ENCODE peak calls at places on chromosomes 11 and 22, in ten cellular contexts. Z, X, K, I, D, S, L, Q, Y and J are unnamed samples.

GRCh38 chr22:39287076-39287743 is 32.2 kb downstream of the RPL3 start:
- DNase-seq in Y (no peak), D (no peak), Z (peak), S (no peak), I (peak), K (no peak), Q (no peak), L (no peak), X (no peak), J (no peak)

GRCh38 chr22:29994027-29994715 is 86.1 kb upstream of the HORMAD2 start:
- DNase-seq in Y (peak), S (no peak), Z (peak), D (no peak), X (no peak), I (no peak), Q (no peak), K (no peak), L (no peak), J (peak)

GRCh38 chr22:25202290-25202921 is 2.7 kb downstream of the CRYBB3 start:
- DNase-seq in K (peak), Z (peak), D (peak), Q (no peak), S (peak), I (no peak), Y (peak), X (peak), L (peak), J (peak)

GRCh38 chr11:123197711-123198110 is 2.7 kb upstream of the CLMP start:
- DNase-seq in K (peak), X (no peak), S (no peak), Y (peak), Z (peak), D (no peak), I (no peak), L (peak), Q (no peak), J (no peak)

GRCh38 chr11:132589802-132590201 is 942.5 kb downstream of the OPCML start:
- DNase-seq in X (no peak), L (no peak), S (no peak), Q (no peak), I (no peak), Z (no peak), Y (no peak), K (no peak), D (no peak), J (no peak)

GRCh38 chr22:20020533-20021195 is at the start of gene TANGO2:
- DNase-seq in K (peak), Q (peak), I (peak), L (peak), Y (peak), D (peak), X (peak), S (peak), Z (peak), J (peak)

GRCh38 chr22:24944224-24944937 is 2.1 kb downstream of the LHFPL7 start:
- DNase-seq in Z (no peak), K (no peak), I (no peak), Y (no peak), L (no peak), X (no peak), Q (no peak), S (no peak), D (no peak), J (no peak)

GRCh38 chr11:28903716-28904115 is 795.5 kb downstream of the METTL15 start:
- DNase-seq in Q (no peak), D (no peak), X (no peak), Z (no peak), I (no peak), S (no peak), Y (peak), L (no peak), K (no peak), J (peak)

GRCh38 chr22:46224044-46224746 is 25.9 kb downstream of the CDPF1 start:
- DNase-seq in S (no peak), I (no peak), L (no peak), D (no peak), Z (no peak), K (no peak), Q (no peak), Y (no peak), X (no peak), J (no peak)

GRCh38 chr11:17633279-17633986 is 85.9 kb upstream of the MYOD1 start:
- DNase-seq in L (no peak), S (no peak), Y (no peak), D (peak), X (no peak), Q (no peak), Z (no peak), K (no peak), I (no peak), J (no peak)

GRCh38 chr11:44988981-44989635 is 38.4 kb upstream of the TP53I11 start:
- DNase-seq in S (no peak), L (no peak), X (no peak), D (no peak), K (no peak), Z (no peak), Q (no peak), Y (no peak), I (no peak), J (no peak)

GRCh38 chr22:46672731-46673130 is 52.5 kb downstream of the GRAMD4 start:
- DNase-seq in X (no peak), S (no peak), L (no peak), Q (peak), K (no peak), D (no peak), I (no peak), Y (no peak), Z (peak), J (no peak)

GRCh38 chr22:38513063-38513462 is 7.0 kb upstream of the DDX17 start:
- DNase-seq in Y (no peak), L (peak), S (no peak), X (peak), Q (no peak), D (no peak), I (peak), K (no peak), Z (no peak), J (no peak)

GRCh38 chr11:125072210-125072960 is 9.3 kb downstream of the SLC37A2 start:
- DNase-seq in Q (no peak), Z (no peak), S (no peak), Y (no peak), D (peak), X (no peak), I (peak), K (no peak), L (no peak), J (no peak)

GRCh38 chr22:26045855-26046254 is 123.4 kb upstream of the SEZ6L start:
- DNase-seq in Q (no peak), Z (no peak), I (no peak), K (no peak), S (no peak), X (no peak), L (no peak), Y (no peak), D (no peak), J (no peak)

GRCh38 chr11:104365676-104366075 is 201.7 kb upstream of the PDGFD start:
- DNase-seq in I (no peak), D (no peak), S (no peak), L (no peak), Z (no peak), Y (peak), Q (no peak), K (no peak), X (no peak), J (no peak)

GRCh38 chr11:95035316-95035715 is 10.3 kb downstream of the KDM4E start:
- DNase-seq in X (no peak), I (no peak), L (no peak), Z (no peak), K (no peak), Q (no peak), Y (no peak), S (no peak), D (no peak), J (no peak)

GRCh38 chr11:11416917-11417316 is 63.9 kb upstream of the CSNK2A3 start:
- DNase-seq in Q (no peak), Y (peak), S (no peak), I (no peak), X (no peak), D (no peak), Z (peak), L (no peak), K (peak), J (peak)

GRCh38 chr22:22141771-22142591 is 102.6 kb upstream of the VPREB1 start:
- DNase-seq in K (no peak), Q (no peak), S (no peak), L (no peak), Z (no peak), Y (no peak), D (no peak), X (no peak), I (no peak), J (no peak)

GRCh38 chr22:45720875-45721378 is 49.3 kb downstream of the ATXN10 start:
- DNase-seq in S (no peak), X (no peak), D (no peak), K (no peak), Q (no peak), Z (no peak), I (no peak), L (no peak), Y (peak), J (no peak)

GRCh38 chr11:46912526-46913150 is 5.7 kb downstream of the LRP4 start:
- DNase-seq in Z (no peak), L (no peak), S (no peak), X (peak), I (no peak), D (no peak), Q (no peak), K (no peak), Y (peak), J (no peak)

GRCh38 chr11:15119352-15119751 is 4.6 kb downstream of the INSC start:
- DNase-seq in Y (no peak), X (no peak), S (no peak), I (no peak), K (no peak), Z (no peak), D (no peak), L (no peak), Q (no peak), J (no peak)

GRCh38 chr22:19244600-19245352 is 46.7 kb downstream of the CLTCL1 start:
- DNase-seq in L (no peak), I (no peak), K (no peak), D (no peak), X (no peak), Y (no peak), Q (no peak), Z (no peak), S (no peak), J (no peak)

GRCh38 chr11:32012066-32012465 is 78.8 kb upstream of the RCN1 start:
- DNase-seq in S (no peak), Q (no peak), K (no peak), Y (no peak), D (no peak), X (no peak), Z (no peak), I (no peak), L (no peak), J (no peak)

GRCh38 chr11:32418836-32419235 is 16.5 kb downstream of the WT1 start:
- DNase-seq in Y (no peak), X (no peak), K (no peak), L (no peak), S (no peak), Z (peak), D (no peak), Q (no peak), I (no peak), J (no peak)

DNA sequence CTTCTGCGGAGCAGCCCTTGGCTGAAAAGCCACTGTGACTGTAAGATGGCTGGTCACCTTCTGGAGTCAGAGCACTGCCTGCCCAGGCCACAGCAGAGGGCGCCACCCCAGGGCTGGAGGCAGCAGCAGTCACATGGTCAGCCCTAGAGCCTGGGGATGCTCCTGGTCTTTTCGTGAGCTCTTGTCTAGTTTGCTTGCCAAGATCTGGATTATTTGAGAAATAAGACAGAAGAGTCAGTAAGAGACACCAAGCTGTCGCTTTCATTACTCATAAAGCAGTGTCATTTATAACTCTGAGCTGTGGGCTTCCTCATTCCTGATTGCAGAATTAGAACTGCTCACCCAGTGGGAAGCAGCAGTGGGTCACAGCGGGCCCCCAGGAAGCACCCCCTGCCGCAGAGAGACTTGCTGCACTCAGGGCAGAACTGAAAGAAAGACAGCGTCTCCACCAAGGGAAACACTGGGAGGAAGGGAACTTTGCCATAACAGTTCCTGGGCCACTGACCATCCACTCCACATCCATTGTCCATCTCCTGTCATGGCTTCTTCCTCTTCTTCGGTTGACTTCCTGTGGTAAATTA is 56.7 kb downstream of the PPP6R2 start:
- DNase-seq in I (peak), Y (no peak), D (no peak), K (no peak), X (peak), Z (peak), S (peak), Q (peak), L (peak), J (no peak)
- TF ChIP-seq CTCF in I (peak), Y (peak), D (peak), K (peak), X (no peak), Z (peak), S (peak), Q (peak), L (peak), J (peak)

DNA sequence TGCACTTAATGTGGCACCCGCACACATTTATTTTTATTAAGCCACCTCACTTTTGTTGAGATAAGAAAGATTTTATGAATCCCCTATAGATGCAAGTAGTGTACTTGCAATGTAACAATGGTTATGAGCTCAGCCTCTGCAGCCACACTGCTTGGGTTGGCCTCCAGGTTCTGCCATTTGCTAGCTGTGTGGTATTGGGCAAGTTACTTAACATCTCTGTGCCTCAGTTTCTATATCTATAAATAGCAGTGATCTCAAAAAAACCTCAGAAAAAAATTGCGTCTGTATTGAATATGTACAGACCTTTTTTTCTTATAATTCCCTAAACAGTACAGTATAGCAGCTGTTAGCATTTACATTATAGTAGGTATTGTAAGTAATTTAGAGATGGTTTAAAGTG is 10.0 kb downstream of the CUL5 start:
- DNase-seq in K (no peak), Y (no peak), L (no peak), I (no peak), X (no peak), S (no peak), Q (no peak), Z (no peak), D (no peak), J (no peak)
- TF ChIP-seq CTCF in K (no peak), Y (no peak), L (no peak), I (no peak), X (no peak), S (no peak), Q (no peak), Z (no peak), D (no peak), J (no peak)

GRCh38 chr22:43817402-43817801 is 5.3 kb upstream of the EFCAB6 start:
- DNase-seq in I (no peak), Q (no peak), L (no peak), K (no peak), D (no peak), Y (no peak), Z (no peak), X (no peak), S (no peak), J (no peak)

GRCh38 chr22:43811777-43812148 is 342 bp downstream of the EFCAB6 start:
- DNase-seq in K (no peak), L (peak), Q (no peak), X (no peak), Z (peak), S (no peak), I (no peak), D (no peak), Y (peak), J (no peak)

GRCh38 chr22:43814264-43814663 is 2.2 kb upstream of the EFCAB6 start:
- DNase-seq in K (no peak), S (no peak), Z (no peak), Q (no peak), I (no peak), L (no peak), D (no peak), Y (no peak), X (no peak), J (no peak)

GRCh38 chr22:43812149-43812842 is at the start of gene EFCAB6:
- DNase-seq in L (peak), I (peak), X (peak), Q (peak), Y (peak), Z (peak), S (peak), K (peak), D (peak), J (peak)

GRCh38 chr22:43812890-43813289 is 785 bp upstream of the EFCAB6 start:
- DNase-seq in D (no peak), Q (no peak), S (no peak), K (no peak), L (no peak), X (no peak), I (no peak), Y (no peak), Z (no peak), J (no peak)
- TF ChIP-seq CTCF in D (no peak), Q (no peak), S (no peak), K (no peak), L (no peak), X (no peak), I (no peak), Y (no peak), Z (no peak), J (no peak)

GRCh38 chr11:10076458-10077141 is 217.4 kb downstream of the SBF2 start:
- DNase-seq in S (no peak), D (no peak), I (no peak), K (no peak), L (peak), Z (peak), Y (peak), Q (no peak), X (peak), J (peak)
- TF ChIP-seq CTCF in S (no peak), D (peak), I (peak), K (peak), L (peak), Z (peak), Y (peak), Q (peak), X (peak), J (peak)

DNA sequence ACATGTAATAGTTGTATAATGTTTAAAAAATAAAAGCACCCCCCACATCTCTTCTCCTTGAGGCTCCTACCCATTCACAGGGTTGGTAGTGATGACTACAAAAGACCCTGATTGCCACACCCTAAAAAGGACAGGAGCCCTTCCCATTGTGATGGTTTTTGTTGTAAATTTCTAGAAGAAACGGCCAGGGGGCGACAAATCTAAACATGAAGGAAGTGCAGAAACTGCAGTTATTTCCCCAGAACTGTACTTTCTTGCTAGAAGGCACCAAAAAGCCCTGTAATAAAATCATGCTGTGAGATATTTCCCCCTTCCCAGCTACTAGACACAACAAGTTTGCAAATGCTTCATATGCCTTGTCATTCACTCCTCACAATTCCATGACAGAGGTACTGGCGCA is 10.8 kb downstream of the PRR5L start:
- DNase-seq in X (peak), L (peak), D (no peak), S (no peak), K (no peak), Y (peak), Q (no peak), Z (peak), I (no peak), J (no peak)
- TF ChIP-seq CTCF in X (peak), L (no peak), D (peak), S (peak), K (peak), Y (peak), Q (peak), Z (peak), I (peak), J (peak)

GRCh38 chr11:102120437-102120935 is 10.2 kb downstream of the YAP1 start:
- DNase-seq in K (no peak), I (no peak), L (no peak), S (no peak), Y (peak), Z (no peak), X (no peak), Q (no peak), D (no peak), J (no peak)
- TF ChIP-seq CTCF in K (no peak), I (no peak), L (no peak), S (no peak), Y (no peak), Z (no peak), X (no peak), Q (no peak), D (no peak), J (no peak)

GRCh38 chr11:76667271-76667818 is 3.2 kb downstream of the LRRC32 start:
- DNase-seq in D (peak), Y (no peak), K (no peak), L (no peak), Q (peak), Z (no peak), S (no peak), I (peak), X (no peak), J (no peak)
- TF ChIP-seq CTCF in D (no peak), Y (no peak), K (no peak), L (no peak), Q (no peak), Z (no peak), S (no peak), I (no peak), X (no peak), J (no peak)

DNA sequence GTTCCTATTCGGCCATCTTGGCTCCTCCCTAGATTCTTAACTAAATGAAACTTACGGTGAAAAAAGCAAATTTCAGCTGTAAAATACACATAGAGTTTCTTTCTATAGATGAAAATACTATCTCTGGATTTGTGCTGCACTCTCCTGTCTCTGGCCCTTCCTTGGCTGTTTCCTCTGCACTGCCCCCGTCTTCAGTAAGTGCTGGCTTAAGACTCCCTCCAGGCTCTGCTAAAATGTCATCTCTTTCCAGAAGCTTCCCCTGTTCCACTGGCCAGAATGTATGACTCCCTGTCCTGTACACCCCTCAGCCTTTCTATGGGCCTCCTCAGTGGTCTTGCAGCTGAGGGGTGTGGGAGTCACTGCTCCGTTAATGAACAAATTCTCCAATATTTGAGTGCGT is 109.1 kb upstream of the NARS2 start:
- DNase-seq in K (no peak), L (no peak), D (no peak), Z (no peak), S (no peak), Q (no peak), I (no peak), X (no peak), Y (no peak), J (no peak)
- TF ChIP-seq CTCF in K (no peak), L (no peak), D (no peak), Z (no peak), S (no peak), Q (no peak), I (no peak), X (no peak), Y (no peak), J (no peak)